ENCODE peak calls at places on chromosome 20, in nine cellular contexts. One of them, this sample, is unnamed.

GRCh38 chr20:48619126-48620101 is 208.4 kb downstream of the PREX1 start:
- DNase-seq in suprapubic skin: peak; percentile 57
- DNase-seq in breast epithelium: peak; percentile 48
- DNase-seq in Panc1: no peak
- DNase-seq in spleen: peak; percentile 72
- DNase-seq in transverse colon: no peak
- DNase-seq in stomach: no peak
- DNase-seq in K562: no peak
- DNase-seq in H1: no peak
- DNase-seq in this sample: peak; percentile 67

GRCh38 chr20:10490706-10491105 is 55.6 kb downstream of the SLX4IP start:
- DNase-seq in H1: no peak
- DNase-seq in spleen: no peak
- DNase-seq in breast epithelium: no peak
- DNase-seq in Panc1: no peak
- DNase-seq in stomach: no peak
- DNase-seq in transverse colon: no peak
- DNase-seq in K562: no peak
- DNase-seq in suprapubic skin: no peak
- DNase-seq in this sample: no peak

GRCh38 chr20:48471176-48471575 is 356.6 kb downstream of the PREX1 start:
- DNase-seq in breast epithelium: no peak
- DNase-seq in Panc1: no peak
- DNase-seq in transverse colon: no peak
- DNase-seq in suprapubic skin: no peak
- DNase-seq in spleen: peak; percentile 2
- DNase-seq in stomach: no peak
- DNase-seq in K562: no peak
- DNase-seq in H1: no peak
- DNase-seq in this sample: no peak

GRCh38 chr20:3188823-3189413 is 15.6 kb downstream of the DDRGK1 start:
- DNase-seq in stomach: no peak
- DNase-seq in suprapubic skin: no peak
- DNase-seq in K562: no peak
- DNase-seq in spleen: peak; percentile 19
- DNase-seq in Panc1: no peak
- DNase-seq in transverse colon: no peak
- DNase-seq in H1: no peak
- DNase-seq in breast epithelium: no peak
- DNase-seq in this sample: no peak

GRCh38 chr20:21719592-21720214 is 14.2 kb downstream of the PAX1 start:
- DNase-seq in Panc1: peak; percentile 45
- DNase-seq in spleen: no peak
- DNase-seq in stomach: peak; percentile 51
- DNase-seq in transverse colon: peak; percentile 47
- DNase-seq in H1: peak; percentile 81
- DNase-seq in suprapubic skin: no peak
- DNase-seq in K562: peak; percentile 43
- DNase-seq in breast epithelium: no peak
- DNase-seq in this sample: no peak

GRCh38 chr20:6882911-6883310 is 115.4 kb downstream of the BMP2 start:
- DNase-seq in spleen: no peak
- DNase-seq in H1: no peak
- DNase-seq in Panc1: no peak
- DNase-seq in transverse colon: no peak
- DNase-seq in breast epithelium: no peak
- DNase-seq in K562: no peak
- DNase-seq in stomach: no peak
- DNase-seq in suprapubic skin: no peak
- DNase-seq in this sample: no peak

GRCh38 chr20:47263502-47264084 is 92.9 kb downstream of the ZMYND8 start:
- DNase-seq in spleen: no peak
- DNase-seq in suprapubic skin: no peak
- DNase-seq in K562: no peak
- DNase-seq in Panc1: no peak
- DNase-seq in transverse colon: no peak
- DNase-seq in breast epithelium: no peak
- DNase-seq in H1: no peak
- DNase-seq in stomach: no peak
- DNase-seq in this sample: no peak

GRCh38 chr20:48821261-48821910 is 6.4 kb downstream of the PREX1 start:
- DNase-seq in spleen: peak; percentile 59
- DNase-seq in Panc1: no peak
- DNase-seq in transverse colon: no peak
- DNase-seq in stomach: no peak
- DNase-seq in K562: no peak
- DNase-seq in breast epithelium: no peak
- DNase-seq in H1: no peak
- DNase-seq in suprapubic skin: no peak
- DNase-seq in this sample: no peak

DNA sequence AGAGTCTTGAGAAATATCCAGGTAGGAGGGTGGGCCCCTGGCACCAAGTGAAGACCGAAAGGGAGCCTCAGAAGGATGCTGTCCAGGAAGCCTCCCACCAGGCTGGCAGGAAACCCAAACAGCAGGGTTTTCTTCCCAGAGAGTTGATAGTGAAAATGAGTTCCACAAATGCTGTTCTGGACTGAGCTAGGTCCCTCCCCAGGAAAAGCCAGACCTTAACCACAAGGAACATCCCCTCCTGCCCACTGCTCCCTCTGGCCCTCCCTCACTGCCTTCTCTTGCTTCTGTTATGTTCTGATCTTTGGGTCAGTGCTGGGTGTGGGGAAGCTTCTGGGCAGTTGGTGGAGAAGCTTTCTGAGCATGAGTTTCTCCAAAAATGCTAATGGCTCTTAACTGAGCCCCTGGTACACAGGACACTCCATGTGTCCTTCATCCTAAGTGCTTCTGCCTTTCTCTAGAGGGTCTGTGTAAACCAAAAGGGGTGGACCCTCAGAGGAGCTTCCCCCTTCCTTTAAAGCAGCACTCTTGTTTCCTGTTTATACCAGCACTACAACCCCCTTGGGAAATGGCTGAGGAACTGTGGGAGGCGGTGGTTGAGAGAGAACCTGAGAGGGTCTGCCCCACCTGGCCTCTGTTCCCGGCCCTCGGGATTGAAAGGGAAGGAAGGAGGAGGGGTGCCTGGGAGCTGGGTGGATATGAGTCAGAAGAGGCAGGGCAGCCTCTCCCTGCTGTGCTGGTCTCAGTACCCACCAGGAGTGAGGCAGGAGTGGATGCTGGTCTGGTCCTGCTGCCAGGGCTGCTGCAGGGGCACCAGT is 42.0 kb downstream of the CDS2 start:
- DNase-seq in transverse colon: no peak
- DNase-seq in Panc1: no peak
- DNase-seq in K562: no peak
- DNase-seq in suprapubic skin: no peak
- DNase-seq in H1: no peak
- DNase-seq in stomach: no peak
- DNase-seq in breast epithelium: no peak
- DNase-seq in spleen: no peak
- DNase-seq in this sample: no peak
- H3K4me1 ChIP-seq in transverse colon: peaks cover 9% of the 10 kb centered on the region
- H3K4me1 ChIP-seq in Panc1: peaks cover 3% of the 10 kb centered on the region
- H3K4me1 ChIP-seq in K562: no peaks in the 10 kb centered on the region
- H3K4me1 ChIP-seq in suprapubic skin: peaks cover 50% of the 10 kb centered on the region
- H3K4me1 ChIP-seq in H1: peaks cover 9% of the 10 kb centered on the region
- H3K4me1 ChIP-seq in stomach: peaks cover 79% of the 10 kb centered on the region
- H3K4me1 ChIP-seq in breast epithelium: no peaks in the 10 kb centered on the region
- H3K4me1 ChIP-seq in spleen: peaks cover 75% of the 10 kb centered on the region
- H3K4me1 ChIP-seq in this sample: peaks cover 42% of the 10 kb centered on the region

GRCh38 chr20:17589161-17589834 is 19.4 kb downstream of the DSTN start:
- DNase-seq in transverse colon: no peak
- DNase-seq in breast epithelium: no peak
- DNase-seq in H1: no peak
- DNase-seq in spleen: no peak
- DNase-seq in Panc1: no peak
- DNase-seq in stomach: no peak
- DNase-seq in suprapubic skin: no peak
- DNase-seq in K562: no peak
- DNase-seq in this sample: no peak

GRCh38 chr20:17584684-17585083 is 14.8 kb downstream of the DSTN start:
- DNase-seq in breast epithelium: no peak
- DNase-seq in Panc1: no peak
- DNase-seq in H1: no peak
- DNase-seq in suprapubic skin: no peak
- DNase-seq in spleen: no peak
- DNase-seq in transverse colon: no peak
- DNase-seq in stomach: no peak
- DNase-seq in K562: no peak
- DNase-seq in this sample: no peak

GRCh38 chr20:17587831-17588230 is 18.0 kb downstream of the DSTN start:
- DNase-seq in stomach: no peak
- DNase-seq in Panc1: no peak
- DNase-seq in H1: no peak
- DNase-seq in K562: no peak
- DNase-seq in suprapubic skin: no peak
- DNase-seq in spleen: no peak
- DNase-seq in transverse colon: no peak
- DNase-seq in breast epithelium: no peak
- DNase-seq in this sample: no peak

GRCh38 chr20:17587148-17587547 is 17.3 kb downstream of the DSTN start:
- DNase-seq in stomach: no peak
- DNase-seq in suprapubic skin: no peak
- DNase-seq in breast epithelium: no peak
- DNase-seq in Panc1: no peak
- DNase-seq in K562: no peak
- DNase-seq in spleen: no peak
- DNase-seq in transverse colon: no peak
- DNase-seq in H1: no peak
- DNase-seq in this sample: no peak

DNA sequence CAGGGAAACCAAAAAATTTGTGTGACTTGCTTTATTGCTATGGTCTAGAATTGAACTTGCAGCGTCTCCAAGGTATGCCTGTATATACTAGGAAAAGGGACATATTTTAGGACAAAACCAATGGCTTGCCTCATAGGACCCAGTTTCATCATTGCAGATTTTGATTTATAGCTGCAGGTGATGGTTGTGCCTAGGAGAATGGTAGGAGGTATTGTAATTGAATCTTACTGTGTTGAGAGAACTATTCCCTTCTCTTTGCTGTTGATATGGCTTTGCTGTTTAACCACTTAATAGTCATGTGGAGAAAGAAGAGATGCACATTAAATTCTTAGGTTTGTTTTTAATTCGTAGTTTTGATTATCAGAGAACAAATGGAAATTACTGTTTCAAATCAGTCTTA is 16.4 kb downstream of the DSTN start:
- DNase-seq in K562: no peak
- DNase-seq in stomach: no peak
- DNase-seq in transverse colon: no peak
- DNase-seq in spleen: no peak
- DNase-seq in suprapubic skin: no peak
- DNase-seq in H1: no peak
- DNase-seq in breast epithelium: no peak
- DNase-seq in Panc1: no peak
- DNase-seq in this sample: no peak
- TF ChIP-seq POLR2AphosphoS5 in K562: no peak
- TF ChIP-seq POLR2AphosphoS5 in stomach: no peak
- TF ChIP-seq POLR2AphosphoS5 in transverse colon: no peak
- TF ChIP-seq POLR2AphosphoS5 in spleen: no peak
- TF ChIP-seq POLR2AphosphoS5 in suprapubic skin: no peak
- TF ChIP-seq POLR2AphosphoS5 in H1: no peak
- TF ChIP-seq POLR2AphosphoS5 in breast epithelium: no peak
- TF ChIP-seq POLR2AphosphoS5 in Panc1: no peak
- TF ChIP-seq POLR2AphosphoS5 in this sample: no peak

GRCh38 chr20:50398064-50398463 is 112.1 kb upstream of the PTPN1 start:
- DNase-seq in Panc1: no peak
- DNase-seq in H1: no peak
- DNase-seq in spleen: no peak
- DNase-seq in suprapubic skin: no peak
- DNase-seq in stomach: no peak
- DNase-seq in transverse colon: no peak
- DNase-seq in K562: no peak
- DNase-seq in breast epithelium: no peak
- DNase-seq in this sample: no peak
- H3K4me1 ChIP-seq in Panc1: peaks cover 17% of the 10 kb centered on the region
- H3K4me1 ChIP-seq in H1: no peaks in the 10 kb centered on the region
- H3K4me1 ChIP-seq in spleen: peaks cover 42% of the 10 kb centered on the region
- H3K4me1 ChIP-seq in suprapubic skin: peaks cover 30% of the 10 kb centered on the region
- H3K4me1 ChIP-seq in stomach: peaks cover 63% of the 10 kb centered on the region
- H3K4me1 ChIP-seq in transverse colon: peaks cover 27% of the 10 kb centered on the region
- H3K4me1 ChIP-seq in K562: peaks cover 20% of the 10 kb centered on the region
- H3K4me1 ChIP-seq in breast epithelium: peaks cover 8% of the 10 kb centered on the region
- H3K4me1 ChIP-seq in this sample: peaks cover 67% of the 10 kb centered on the region

GRCh38 chr20:62135573-62136266 is 7.5 kb downstream of the PSMA7 start:
- DNase-seq in H1: no peak
- DNase-seq in transverse colon: no peak
- DNase-seq in Panc1: no peak
- DNase-seq in breast epithelium: no peak
- DNase-seq in suprapubic skin: no peak
- DNase-seq in stomach: no peak
- DNase-seq in K562: no peak
- DNase-seq in spleen: no peak
- DNase-seq in this sample: no peak
- TF ChIP-seq POLR2AphosphoS5 in H1: peak; percentile 39
- TF ChIP-seq POLR2AphosphoS5 in transverse colon: no peak
- TF ChIP-seq POLR2AphosphoS5 in Panc1: no peak
- TF ChIP-seq POLR2AphosphoS5 in breast epithelium: no peak
- TF ChIP-seq POLR2AphosphoS5 in suprapubic skin: no peak
- TF ChIP-seq POLR2AphosphoS5 in stomach: no peak
- TF ChIP-seq POLR2AphosphoS5 in K562: peak; percentile 16
- TF ChIP-seq POLR2AphosphoS5 in spleen: no peak
- TF ChIP-seq POLR2AphosphoS5 in this sample: no peak